ENCODE peak calls at places on chromosomes 3 and 15, in six cellular contexts. O, H, R, Q, P and G are unnamed samples.

GRCh38 chr3:164903820-164904451 is 174.4 kb downstream of the SI start:
- DNase-seq in O (no peak), H (no peak), R (no peak), Q (no peak), P (no peak), G (no peak)

GRCh38 chr3:47202542-47202941 is 38.6 kb upstream of the SETD2 start:
- DNase-seq in O (no peak), H (no peak), R (no peak), Q (no peak), P (no peak), G (no peak)

GRCh38 chr15:82832601-82833209 is 23.3 kb downstream of the WHAMM start:
- DNase-seq in O (no peak), H (peak; percentile 54), R (peak; percentile 87), Q (peak; percentile 77), P (no peak), G (peak; percentile 71)

GRCh38 chr3:100928638-100929428 is 64.4 kb downstream of the ABI3BP start:
- DNase-seq in O (no peak), H (peak; percentile 41), R (peak; percentile 90), Q (peak; percentile 90), P (no peak), G (no peak)

GRCh38 chr15:89664951-89665350 is 9.7 kb upstream of the KIF7 start:
- DNase-seq in O (no peak), H (no peak), R (no peak), Q (no peak), P (no peak), G (no peak)

GRCh38 chr3:157146664-157147082 is 13.3 kb downstream of the CCNL1 start:
- DNase-seq in O (no peak), H (no peak), R (no peak), Q (no peak), P (no peak), G (no peak)

GRCh38 chr3:178103140-178103539 is 433.1 kb upstream of the KCNMB2 start:
- DNase-seq in O (no peak), H (peak; percentile 16), R (no peak), Q (peak; percentile 7), P (no peak), G (no peak)

GRCh38 chr15:101813803-101814534 is 2.0 kb downstream of the OR4F15 start:
- DNase-seq in O (no peak), H (peak; percentile 65), R (peak; percentile 85), Q (no peak), P (no peak), G (no peak)

DNA sequence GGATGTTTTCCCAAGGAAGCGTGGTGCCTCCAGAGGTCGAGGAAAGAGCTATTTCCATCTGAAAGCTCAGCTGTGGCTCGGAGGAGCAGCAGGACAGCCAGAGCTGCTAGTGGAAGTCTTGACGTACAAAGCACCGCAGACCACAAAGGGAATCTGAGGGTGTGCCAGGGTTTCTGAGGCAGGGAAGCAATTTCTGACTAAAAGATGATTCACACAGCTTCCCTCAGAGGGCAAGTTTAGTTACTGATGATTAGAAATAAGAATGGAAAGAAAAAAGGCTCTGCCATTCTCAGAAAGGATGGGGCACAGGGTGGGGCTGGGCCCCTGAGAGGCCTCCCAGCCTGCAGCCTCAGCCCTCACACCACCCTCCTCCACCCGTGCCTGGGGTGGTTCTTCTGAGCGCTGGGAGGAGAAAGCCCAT is 45.8 kb upstream of the SEC13 start:
- DNase-seq in O (no peak), H (peak; percentile 97), R (peak; percentile 97), Q (peak; percentile 95), P (no peak), G (no peak)
- TF ChIP-seq CTCF in O (no peak), H (peak; percentile 1), R (no peak), Q (no peak), P (no peak), G (no peak)

GRCh38 chr3:17055374-17056276 is 170.9 kb downstream of the PLCL2 start:
- DNase-seq in O (no peak), H (no peak), R (peak; percentile 93), Q (peak; percentile 57), P (no peak), G (peak; percentile 45)

GRCh38 chr3:17054944-17055343 is 170.2 kb downstream of the PLCL2 start:
- DNase-seq in O (no peak), H (no peak), R (no peak), Q (no peak), P (no peak), G (no peak)

GRCh38 chr3:17054301-17054700 is 169.5 kb downstream of the PLCL2 start:
- DNase-seq in O (no peak), H (no peak), R (no peak), Q (no peak), P (no peak), G (no peak)

GRCh38 chr3:17059966-17060560 is 175.3 kb downstream of the PLCL2 start:
- DNase-seq in O (no peak), H (no peak), R (no peak), Q (no peak), P (no peak), G (no peak)

GRCh38 chr3:17057316-17057715 is 172.6 kb downstream of the PLCL2 start:
- DNase-seq in O (no peak), H (no peak), R (peak; percentile 79), Q (peak; percentile 9), P (no peak), G (no peak)
- TF ChIP-seq CTCF in O (no peak), H (no peak), R (no peak), Q (no peak), P (no peak), G (no peak)

GRCh38 chr3:24495334-24495994 is 814 bp upstream of the THRB start:
- DNase-seq in O (peak; percentile 66), H (no peak), R (no peak), Q (no peak), P (no peak), G (peak; percentile 21)

GRCh38 chr3:24496529-24497482 is 2.2 kb upstream of the THRB start:
- DNase-seq in O (peak; percentile 68), H (peak; percentile 4), R (peak; percentile 85), Q (peak; percentile 93), P (no peak), G (peak; percentile 28)

GRCh38 chr3:24493951-24494615 is 567 bp downstream of the THRB start:
- DNase-seq in O (peak; percentile 75), H (no peak), R (peak; percentile 32), Q (peak; percentile 56), P (peak; percentile 69), G (no peak)

GRCh38 chr3:24492971-24493551 is 1.6 kb downstream of the THRB start:
- DNase-seq in O (no peak), H (no peak), R (no peak), Q (no peak), P (no peak), G (no peak)

GRCh38 chr3:24494616-24495333 is at the start of gene THRB:
- DNase-seq in O (peak; percentile 77), H (no peak), R (peak; percentile 53), Q (peak; percentile 59), P (peak; percentile 83), G (peak; percentile 59)
- TF ChIP-seq CTCF in O (peak; percentile 54), H (no peak), R (peak; percentile 20), Q (peak; percentile 7), P (peak; percentile 67), G (no peak)

GRCh38 chr15:98771444-98772059 is 123.2 kb downstream of the IGF1R start:
- DNase-seq in O (no peak), H (no peak), R (no peak), Q (peak; percentile 29), P (no peak), G (no peak)
- TF ChIP-seq CTCF in O (no peak), H (no peak), R (no peak), Q (no peak), P (no peak), G (no peak)

DNA sequence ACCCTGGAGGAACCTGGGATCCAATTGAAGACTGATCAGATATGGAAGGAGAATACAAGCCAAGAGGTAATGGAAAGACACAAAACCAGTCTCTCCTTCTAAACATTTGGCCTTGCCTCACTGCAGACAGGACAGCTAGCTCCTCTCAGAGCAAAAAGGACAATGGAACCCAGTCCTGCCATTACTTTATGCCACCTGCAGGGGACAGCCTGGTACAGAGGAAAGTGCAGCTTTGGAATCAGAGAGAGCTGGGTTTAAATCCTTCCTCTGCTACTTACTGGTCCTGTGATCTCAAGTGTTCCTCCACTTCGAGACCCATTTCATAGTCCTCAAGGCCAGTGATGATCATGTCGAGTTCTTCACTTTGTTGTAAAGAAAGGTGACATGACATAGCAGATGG is 159.4 kb upstream of the SMAD3 start:
- DNase-seq in O (no peak), H (no peak), R (no peak), Q (no peak), P (no peak), G (no peak)
- TF ChIP-seq CTCF in O (peak; percentile 49), H (no peak), R (no peak), Q (peak; percentile 16), P (peak; percentile 35), G (peak; percentile 12)